ENCODE peak calls at places on chromosomes 5 and 9, in nine cellular contexts. Z, P, R, G, L, J, W, I and S are unnamed samples.

GRCh38 chr5:38556115-38556598 is 289 bp downstream of the LIFR start:
- DNase-seq in Z (no peak), P (no peak), R (no peak), G (no peak), L (no peak), J (peak), W (no peak), I (no peak), S (no peak)

GRCh38 chr5:95959964-95960801 is 1.5 kb downstream of the ELL2 start:
- DNase-seq in Z (peak), P (no peak), R (no peak), G (peak), L (no peak), J (no peak), W (peak), I (peak), S (peak)

GRCh38 chr5:93062548-93062947 is 518.5 kb downstream of the NR2F1-AS1 start:
- DNase-seq in Z (peak), P (no peak), R (no peak), G (peak), L (no peak), J (no peak), W (no peak), I (no peak), S (peak)

GRCh38 chr9:37769995-37770394 is 14.9 kb downstream of the EXOSC3 start:
- DNase-seq in Z (no peak), P (no peak), R (no peak), G (no peak), L (no peak), J (no peak), W (no peak), I (no peak), S (no peak)

GRCh38 chr5:94196959-94197358 is 421.4 kb downstream of the KIAA0825 start:
- DNase-seq in Z (no peak), P (no peak), R (no peak), G (no peak), L (no peak), J (no peak), W (no peak), I (no peak), S (no peak)

GRCh38 chr5:65611524-65611923 is 12.6 kb downstream of the TRIM23 start:
- DNase-seq in Z (peak), P (no peak), R (no peak), G (peak), L (no peak), J (no peak), W (no peak), I (no peak), S (no peak)

GRCh38 chr9:79360387-79361347 is 211.1 kb upstream of the TLE4 start:
- DNase-seq in Z (peak), P (no peak), R (peak), G (peak), L (no peak), J (no peak), W (no peak), I (no peak), S (no peak)

GRCh38 chr5:58764199-58764598 is 181.3 kb downstream of the RAB3C start:
- DNase-seq in Z (no peak), P (no peak), R (no peak), G (no peak), L (no peak), J (no peak), W (no peak), I (no peak), S (no peak)

GRCh38 chr9:5879419-5880181 is 11.1 kb upstream of the MLANA start:
- DNase-seq in Z (peak), P (peak), R (peak), G (peak), L (no peak), J (no peak), W (no peak), I (peak), S (peak)